ENCODE peak calls at places on chromosome 21, in ten cellular contexts. One of them, this sample, is unnamed.

GRCh38 chr21:41045534-41046268 is 122.3 kb upstream of the BACE2 start:
- DNase-seq in AG09309: no peak
- DNase-seq in tibial artery: no peak
- DNase-seq in pancreas: peak; percentile 65
- DNase-seq in BJ: no peak
- DNase-seq in GM12865: peak; percentile 1
- DNase-seq in coronary artery: no peak
- DNase-seq in fibroblast of mammary gland: no peak
- DNase-seq in omental fat pad: no peak
- DNase-seq in heart left ventricle: no peak
- DNase-seq in this sample: peak; percentile 9

GRCh38 chr21:37554661-37555379 is 188.2 kb downstream of the DYRK1A start:
- DNase-seq in AG09309: no peak
- DNase-seq in tibial artery: no peak
- DNase-seq in pancreas: no peak
- DNase-seq in BJ: no peak
- DNase-seq in GM12865: no peak
- DNase-seq in coronary artery: no peak
- DNase-seq in fibroblast of mammary gland: no peak
- DNase-seq in omental fat pad: no peak
- DNase-seq in heart left ventricle: no peak
- DNase-seq in this sample: no peak

GRCh38 chr21:44497641-44498243 is 42.3 kb downstream of the KRTAP10-1 start:
- DNase-seq in AG09309: no peak
- DNase-seq in tibial artery: peak; percentile 61
- DNase-seq in pancreas: no peak
- DNase-seq in BJ: no peak
- DNase-seq in GM12865: no peak
- DNase-seq in coronary artery: no peak
- DNase-seq in fibroblast of mammary gland: peak; percentile 24
- DNase-seq in omental fat pad: no peak
- DNase-seq in heart left ventricle: no peak
- DNase-seq in this sample: no peak

GRCh38 chr21:41633627-41634026 is 125.7 kb upstream of the TMPRSS2 start:
- DNase-seq in AG09309: no peak
- DNase-seq in tibial artery: no peak
- DNase-seq in pancreas: no peak
- DNase-seq in BJ: no peak
- DNase-seq in GM12865: no peak
- DNase-seq in coronary artery: no peak
- DNase-seq in fibroblast of mammary gland: no peak
- DNase-seq in omental fat pad: no peak
- DNase-seq in heart left ventricle: no peak
- DNase-seq in this sample: no peak

GRCh38 chr21:31945116-31945515 is 72.3 kb downstream of the HUNK start:
- DNase-seq in AG09309: no peak
- DNase-seq in tibial artery: no peak
- DNase-seq in pancreas: no peak
- DNase-seq in BJ: no peak
- DNase-seq in GM12865: no peak
- DNase-seq in coronary artery: no peak
- DNase-seq in fibroblast of mammary gland: no peak
- DNase-seq in omental fat pad: no peak
- DNase-seq in heart left ventricle: no peak
- DNase-seq in this sample: no peak

GRCh38 chr21:26115346-26115745 is 55.2 kb downstream of the APP start:
- DNase-seq in AG09309: no peak
- DNase-seq in tibial artery: no peak
- DNase-seq in pancreas: peak; percentile 35
- DNase-seq in BJ: no peak
- DNase-seq in GM12865: no peak
- DNase-seq in coronary artery: no peak
- DNase-seq in fibroblast of mammary gland: no peak
- DNase-seq in omental fat pad: no peak
- DNase-seq in heart left ventricle: no peak
- DNase-seq in this sample: no peak

GRCh38 chr21:27190601-27191000 is 223.7 kb upstream of the ADAMTS5 start:
- DNase-seq in AG09309: peak; percentile 65
- DNase-seq in tibial artery: no peak
- DNase-seq in pancreas: no peak
- DNase-seq in BJ: peak; percentile 23
- DNase-seq in GM12865: no peak
- DNase-seq in coronary artery: no peak
- DNase-seq in fibroblast of mammary gland: peak; percentile 55
- DNase-seq in omental fat pad: no peak
- DNase-seq in heart left ventricle: no peak
- DNase-seq in this sample: no peak

GRCh38 chr21:42093991-42094417 is 22.9 kb downstream of the UMODL1 start:
- DNase-seq in AG09309: peak; percentile 89
- DNase-seq in tibial artery: peak; percentile 75
- DNase-seq in pancreas: no peak
- DNase-seq in BJ: no peak
- DNase-seq in GM12865: no peak
- DNase-seq in coronary artery: peak; percentile 91
- DNase-seq in fibroblast of mammary gland: peak; percentile 88
- DNase-seq in omental fat pad: no peak
- DNase-seq in heart left ventricle: peak; percentile 61
- DNase-seq in this sample: no peak

GRCh38 chr21:14591882-14592281 is 45.8 kb upstream of the SAMSN1 start:
- DNase-seq in AG09309: no peak
- DNase-seq in tibial artery: peak; percentile 27
- DNase-seq in pancreas: no peak
- DNase-seq in BJ: no peak
- DNase-seq in GM12865: peak; percentile 17
- DNase-seq in coronary artery: no peak
- DNase-seq in fibroblast of mammary gland: peak; percentile 87
- DNase-seq in omental fat pad: peak; percentile 44
- DNase-seq in heart left ventricle: no peak
- DNase-seq in this sample: peak; percentile 27

GRCh38 chr21:41393876-41394465 is 32.1 kb upstream of the MX1 start:
- DNase-seq in AG09309: no peak
- DNase-seq in tibial artery: no peak
- DNase-seq in pancreas: no peak
- DNase-seq in BJ: no peak
- DNase-seq in GM12865: no peak
- DNase-seq in coronary artery: peak; percentile 52
- DNase-seq in fibroblast of mammary gland: no peak
- DNase-seq in omental fat pad: no peak
- DNase-seq in heart left ventricle: no peak
- DNase-seq in this sample: no peak

GRCh38 chr21:33578214-33578613 is 10.3 kb downstream of the DONSON start:
- DNase-seq in AG09309: peak; percentile 35
- DNase-seq in tibial artery: no peak
- DNase-seq in pancreas: no peak
- DNase-seq in BJ: peak; percentile 25
- DNase-seq in GM12865: no peak
- DNase-seq in coronary artery: no peak
- DNase-seq in fibroblast of mammary gland: peak; percentile 58
- DNase-seq in omental fat pad: no peak
- DNase-seq in heart left ventricle: no peak
- DNase-seq in this sample: no peak

DNA sequence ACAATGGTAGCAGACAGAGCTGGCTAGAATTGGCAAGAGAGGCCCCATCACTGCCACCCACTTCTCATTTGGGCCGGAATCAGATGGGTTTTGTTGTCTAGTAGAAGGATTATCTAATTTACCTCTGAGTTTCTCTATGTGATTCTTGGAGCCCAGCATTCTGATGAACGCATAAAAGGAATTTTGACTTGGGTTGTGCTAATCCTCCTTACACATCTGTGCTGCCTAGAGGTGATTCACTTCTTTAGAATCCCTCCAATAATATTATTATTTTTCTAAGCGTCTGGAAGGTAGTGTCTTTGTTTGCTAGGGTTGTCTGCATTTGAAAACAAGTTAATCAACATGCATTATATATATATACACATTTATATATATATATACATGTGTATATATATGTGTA is 118.1 kb downstream of the RUNX1 start:
- DNase-seq in AG09309: no peak
- DNase-seq in tibial artery: no peak
- DNase-seq in pancreas: no peak
- DNase-seq in BJ: no peak
- DNase-seq in GM12865: no peak
- DNase-seq in coronary artery: no peak
- DNase-seq in fibroblast of mammary gland: peak; percentile 49
- DNase-seq in omental fat pad: no peak
- DNase-seq in heart left ventricle: no peak
- DNase-seq in this sample: no peak
- TF ChIP-seq CTCF in AG09309: no peak
- TF ChIP-seq CTCF in tibial artery: no peak
- TF ChIP-seq CTCF in pancreas: no peak
- TF ChIP-seq CTCF in BJ: no peak
- TF ChIP-seq CTCF in GM12865: no peak
- TF ChIP-seq CTCF in coronary artery: no peak
- TF ChIP-seq CTCF in fibroblast of mammary gland: no peak
- TF ChIP-seq CTCF in omental fat pad: no peak
- TF ChIP-seq CTCF in heart left ventricle: no peak
- TF ChIP-seq CTCF in this sample: no peak

GRCh38 chr21:38950388-38951094 is 144.8 kb downstream of the ETS2 start:
- DNase-seq in AG09309: peak; percentile 53
- DNase-seq in tibial artery: peak; percentile 30
- DNase-seq in pancreas: no peak
- DNase-seq in BJ: no peak
- DNase-seq in GM12865: no peak
- DNase-seq in coronary artery: no peak
- DNase-seq in fibroblast of mammary gland: peak; percentile 48
- DNase-seq in omental fat pad: no peak
- DNase-seq in heart left ventricle: no peak
- DNase-seq in this sample: no peak

GRCh38 chr21:38951095-38951745 is 145.5 kb downstream of the ETS2 start:
- DNase-seq in AG09309: no peak
- DNase-seq in tibial artery: no peak
- DNase-seq in pancreas: no peak
- DNase-seq in BJ: no peak
- DNase-seq in GM12865: no peak
- DNase-seq in coronary artery: no peak
- DNase-seq in fibroblast of mammary gland: no peak
- DNase-seq in omental fat pad: no peak
- DNase-seq in heart left ventricle: no peak
- DNase-seq in this sample: no peak

GRCh38 chr21:38945536-38946245 is 140.0 kb downstream of the ETS2 start:
- DNase-seq in AG09309: no peak
- DNase-seq in tibial artery: no peak
- DNase-seq in pancreas: no peak
- DNase-seq in BJ: no peak
- DNase-seq in GM12865: no peak
- DNase-seq in coronary artery: no peak
- DNase-seq in fibroblast of mammary gland: no peak
- DNase-seq in omental fat pad: no peak
- DNase-seq in heart left ventricle: no peak
- DNase-seq in this sample: no peak

GRCh38 chr21:38948981-38949380 is 143.3 kb downstream of the ETS2 start:
- DNase-seq in AG09309: no peak
- DNase-seq in tibial artery: no peak
- DNase-seq in pancreas: no peak
- DNase-seq in BJ: no peak
- DNase-seq in GM12865: no peak
- DNase-seq in coronary artery: no peak
- DNase-seq in fibroblast of mammary gland: no peak
- DNase-seq in omental fat pad: no peak
- DNase-seq in heart left ventricle: no peak
- DNase-seq in this sample: no peak

GRCh38 chr21:38948377-38948776 is 142.6 kb downstream of the ETS2 start:
- DNase-seq in AG09309: no peak
- DNase-seq in tibial artery: no peak
- DNase-seq in pancreas: no peak
- DNase-seq in BJ: no peak
- DNase-seq in GM12865: no peak
- DNase-seq in coronary artery: no peak
- DNase-seq in fibroblast of mammary gland: peak; percentile 68
- DNase-seq in omental fat pad: no peak
- DNase-seq in heart left ventricle: no peak
- DNase-seq in this sample: no peak
- TF ChIP-seq CTCF in AG09309: no peak
- TF ChIP-seq CTCF in tibial artery: no peak
- TF ChIP-seq CTCF in pancreas: no peak
- TF ChIP-seq CTCF in BJ: no peak
- TF ChIP-seq CTCF in GM12865: no peak
- TF ChIP-seq CTCF in coronary artery: no peak
- TF ChIP-seq CTCF in fibroblast of mammary gland: no peak
- TF ChIP-seq CTCF in omental fat pad: no peak
- TF ChIP-seq CTCF in heart left ventricle: no peak
- TF ChIP-seq CTCF in this sample: no peak

DNA sequence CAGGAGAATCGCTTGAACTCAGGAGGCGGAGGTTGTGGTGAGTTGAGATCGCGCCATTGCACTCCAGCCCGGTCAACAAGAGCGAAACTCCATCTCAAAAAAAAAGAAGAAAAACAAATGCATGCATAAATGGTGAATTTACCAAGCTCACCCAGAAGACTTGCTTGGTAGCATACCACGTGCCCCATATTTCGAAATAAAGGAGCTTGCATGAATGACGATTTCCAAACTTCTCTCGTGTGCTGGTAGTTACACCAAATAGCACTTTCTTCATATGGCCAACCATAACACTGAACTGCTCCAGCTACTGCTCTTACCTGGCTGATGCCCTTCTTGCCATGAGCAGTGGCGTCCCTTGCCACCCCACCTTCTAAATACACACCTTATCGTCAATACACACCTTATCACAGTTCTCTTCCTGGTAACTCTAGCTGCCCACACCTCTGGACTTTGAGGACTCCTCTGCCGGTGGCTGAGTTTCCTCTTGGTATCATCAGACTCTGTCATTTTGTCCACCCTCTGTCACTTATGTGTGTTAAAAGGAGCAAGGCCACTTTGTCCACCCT is 2.8 kb downstream of the DOP1B start:
- DNase-seq in AG09309: no peak
- DNase-seq in tibial artery: no peak
- DNase-seq in pancreas: no peak
- DNase-seq in BJ: no peak
- DNase-seq in GM12865: no peak
- DNase-seq in coronary artery: no peak
- DNase-seq in fibroblast of mammary gland: no peak
- DNase-seq in omental fat pad: no peak
- DNase-seq in heart left ventricle: no peak
- DNase-seq in this sample: no peak
- TF ChIP-seq CTCF in AG09309: no peak
- TF ChIP-seq CTCF in tibial artery: no peak
- TF ChIP-seq CTCF in pancreas: no peak
- TF ChIP-seq CTCF in BJ: no peak
- TF ChIP-seq CTCF in GM12865: no peak
- TF ChIP-seq CTCF in coronary artery: no peak
- TF ChIP-seq CTCF in fibroblast of mammary gland: no peak
- TF ChIP-seq CTCF in omental fat pad: no peak
- TF ChIP-seq CTCF in heart left ventricle: no peak
- TF ChIP-seq CTCF in this sample: no peak

DNA sequence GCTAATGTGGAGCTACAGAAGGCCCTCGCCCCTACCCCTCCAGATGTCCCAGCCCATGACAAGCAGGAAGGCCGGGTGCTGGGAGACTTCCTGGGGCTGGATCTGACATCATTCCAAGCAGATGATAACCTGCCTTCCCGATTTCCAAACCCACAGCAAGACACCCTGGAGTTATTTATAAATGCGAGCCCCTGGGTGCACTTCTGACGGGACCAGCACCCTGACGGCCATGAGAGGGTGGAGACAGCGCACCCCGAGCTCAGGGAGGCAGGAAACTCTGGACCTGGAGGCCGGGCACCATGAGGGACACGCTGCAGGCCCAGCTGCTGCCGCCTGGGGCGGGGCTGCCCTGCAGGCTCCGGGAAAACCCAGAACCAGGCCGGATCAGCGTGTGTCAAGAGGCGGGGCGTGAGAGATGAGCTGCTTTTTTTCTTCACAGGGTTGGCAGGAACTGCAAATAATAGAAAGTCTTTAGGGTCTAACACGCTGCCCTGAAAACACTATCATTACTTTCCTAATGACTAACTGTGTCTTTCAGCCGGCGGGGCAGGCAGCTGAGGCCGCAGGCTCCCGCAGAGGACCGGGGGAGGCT is 2.5 kb upstream of the PCBP3 start:
- DNase-seq in AG09309: no peak
- DNase-seq in tibial artery: no peak
- DNase-seq in pancreas: peak; percentile 30
- DNase-seq in BJ: no peak
- DNase-seq in GM12865: peak; percentile 87
- DNase-seq in coronary artery: no peak
- DNase-seq in fibroblast of mammary gland: peak; percentile 72
- DNase-seq in omental fat pad: no peak
- DNase-seq in heart left ventricle: no peak
- DNase-seq in this sample: no peak
- TF ChIP-seq CTCF in AG09309: peak; percentile 11
- TF ChIP-seq CTCF in tibial artery: no peak
- TF ChIP-seq CTCF in pancreas: no peak
- TF ChIP-seq CTCF in BJ: peak; percentile 30
- TF ChIP-seq CTCF in GM12865: peak; percentile 12
- TF ChIP-seq CTCF in coronary artery: no peak
- TF ChIP-seq CTCF in fibroblast of mammary gland: peak; percentile 24
- TF ChIP-seq CTCF in omental fat pad: no peak
- TF ChIP-seq CTCF in heart left ventricle: no peak
- TF ChIP-seq CTCF in this sample: no peak

This sample was measured in activated CD8-positive, alpha-beta T cell treated with anti-CD3 and anti-CD28 coated beads for 36 hours.